ENCODE peak calls at places on chromosome 18, in eight cellular contexts. W, R, J, N, T, Y, S and D are unnamed samples.

GRCh38 chr18:28163201-28163778 is 13.6 kb downstream of the CDH2 start:
- DNase-seq in T (no peak), S (no peak), Y (no peak), N (no peak), R (no peak), J (no peak), W (peak), D (peak)

GRCh38 chr18:10949655-10950054 is 199.7 kb downstream of the PIEZO2 start:
- DNase-seq in T (no peak), S (no peak), N (no peak), J (no peak), Y (no peak), W (no peak), R (no peak), D (no peak)

GRCh38 chr18:12597775-12598174 is 60.1 kb downstream of the SPIRE1 start:
- DNase-seq in J (peak), S (no peak), T (no peak), R (peak), W (peak), N (no peak), Y (no peak), D (peak)

GRCh38 chr18:49898421-49898820 is 85.1 kb upstream of the ACAA2 start:
- DNase-seq in S (peak), Y (no peak), T (peak), R (peak), W (peak), J (peak), N (peak), D (peak)

GRCh38 chr18:9855686-9856085 is 30.1 kb upstream of the TXNDC2 start:
- DNase-seq in N (no peak), W (peak), R (no peak), S (no peak), Y (peak), T (no peak), J (no peak), D (no peak)

GRCh38 chr18:68409585-68409984 is 305.3 kb downstream of the TMX3 start:
- DNase-seq in W (no peak), J (no peak), R (no peak), Y (no peak), S (no peak), T (no peak), N (no peak), D (no peak)

GRCh38 chr18:67410671-67411070 is 105.8 kb downstream of the DSEL start:
- DNase-seq in R (no peak), S (no peak), Y (no peak), W (peak), T (no peak), N (no peak), J (no peak), D (peak)

GRCh38 chr18:78875998-78876650 is 103.5 kb upstream of the SALL3 start:
- DNase-seq in J (no peak), W (no peak), R (no peak), Y (no peak), S (no peak), T (no peak), N (no peak), D (no peak)

GRCh38 chr18:8800041-8800441 is 94.7 kb downstream of the MTCL1 start:
- DNase-seq in W (peak), J (no peak), T (no peak), S (no peak), Y (peak), R (peak), N (no peak), D (no peak)

GRCh38 chr18:24006731-24007308 is 7.7 kb upstream of the TTC39C start:
- DNase-seq in N (no peak), Y (no peak), S (no peak), W (no peak), R (no peak), T (no peak), J (no peak), D (no peak)

GRCh38 chr18:5175378-5175777 is 21.7 kb downstream of the AKAIN1 start:
- DNase-seq in S (no peak), Y (no peak), J (no peak), W (no peak), T (no peak), N (peak), R (no peak), D (no peak)

GRCh38 chr18:68152770-68153169 is 562.1 kb downstream of the TMX3 start:
- DNase-seq in Y (no peak), T (no peak), J (no peak), S (no peak), R (peak), N (peak), W (no peak), D (no peak)

GRCh38 chr18:59546164-59546563 is 151.1 kb downstream of the CCBE1 start:
- DNase-seq in R (no peak), J (peak), N (no peak), S (no peak), T (no peak), Y (no peak), W (peak), D (peak)

GRCh38 chr18:23058746-23059440 is 76.4 kb upstream of the CABLES1 start:
- DNase-seq in N (no peak), R (no peak), S (no peak), T (no peak), W (no peak), J (no peak), Y (no peak), D (no peak)

GRCh38 chr18:67402543-67402942 is 114.0 kb downstream of the DSEL start:
- DNase-seq in R (no peak), W (peak), S (no peak), N (no peak), T (no peak), Y (no peak), J (no peak), D (peak)

GRCh38 chr18:54606835-54607212 is 15.8 kb downstream of the DYNAP start:
- DNase-seq in S (no peak), R (peak), N (no peak), W (no peak), T (no peak), J (no peak), Y (no peak), D (no peak)

GRCh38 chr18:22108674-22109073 is 60.7 kb upstream of the GATA6 start:
- DNase-seq in Y (no peak), N (no peak), T (no peak), S (no peak), R (peak), W (no peak), J (no peak), D (no peak)

GRCh38 chr18:10490401-10491289 is 35.2 kb upstream of the NAPG start:
- DNase-seq in R (peak), W (no peak), Y (no peak), T (peak), S (peak), N (peak), J (no peak), D (no peak)

GRCh38 chr18:55265130-55265675 is 305.9 kb upstream of the CCDC68 start:
- DNase-seq in N (no peak), S (no peak), J (no peak), T (no peak), Y (no peak), R (no peak), W (no peak), D (no peak)

GRCh38 chr18:57657566-57657965 is 35.9 kb upstream of the NARS1 start:
- DNase-seq in J (no peak), W (no peak), N (no peak), R (no peak), Y (no peak), S (no peak), T (no peak), D (no peak)

GRCh38 chr18:63613420-63613819 is 26.3 kb downstream of the SERPINB13 start:
- DNase-seq in N (no peak), W (no peak), T (no peak), J (no peak), Y (no peak), S (no peak), R (no peak), D (no peak)

GRCh38 chr18:54946149-54946581 is 13.1 kb downstream of the CCDC68 start:
- DNase-seq in R (peak), W (peak), S (peak), N (peak), T (no peak), J (peak), Y (no peak), D (peak)

DNA sequence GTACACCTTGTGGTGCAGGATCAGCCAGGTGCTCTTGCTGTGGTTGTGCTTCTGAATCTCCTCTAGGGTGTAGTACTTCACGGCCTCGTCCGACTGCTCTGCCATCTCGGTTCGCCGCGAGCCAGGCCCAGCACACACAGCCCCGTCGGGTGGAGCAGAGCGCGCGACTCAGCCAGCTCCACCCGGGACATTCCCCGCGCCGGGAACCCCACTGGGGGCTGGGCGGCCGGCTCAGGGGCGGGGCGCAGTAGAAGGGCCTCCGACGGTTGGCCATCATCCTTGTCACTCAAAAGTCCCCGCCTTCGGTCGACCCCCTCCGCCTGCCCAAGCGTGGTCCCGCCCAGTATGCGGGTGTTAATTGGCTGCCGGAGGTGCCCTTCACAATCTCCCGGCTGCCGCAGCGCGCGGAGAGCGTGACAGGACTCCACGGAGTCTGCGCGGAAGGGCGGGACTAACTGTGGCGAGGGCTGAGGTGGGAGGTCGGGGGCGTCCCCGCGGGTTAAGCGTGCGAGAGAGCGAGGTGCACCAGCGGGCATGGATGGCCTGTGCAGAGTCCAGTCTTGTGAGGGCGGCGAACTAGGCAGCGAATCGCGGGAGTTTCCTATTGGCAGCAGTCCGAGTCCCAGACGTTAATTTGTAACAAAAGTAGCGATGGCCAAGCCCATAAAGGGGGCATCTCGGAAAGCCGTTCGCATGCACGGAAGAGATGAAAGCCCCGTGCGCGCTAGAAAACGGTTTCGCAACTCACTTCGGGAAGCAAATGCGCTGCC is at the start of gene CYB5A:
- DNase-seq in Y (peak), R (peak), T (peak), W (peak), J (peak), N (peak), S (peak), D (peak)
- TF ChIP-seq CTCF in Y (no peak), R (peak), T (peak), W (no peak), J (no peak), N (no peak), S (peak), D (peak)

GRCh38 chr18:2894841-2895370 is 48.1 kb downstream of the EMILIN2 start:
- DNase-seq in R (no peak), Y (no peak), J (no peak), N (no peak), W (no peak), T (no peak), S (no peak), D (no peak)

GRCh38 chr18:2893056-2893455 is 46.2 kb downstream of the EMILIN2 start:
- DNase-seq in J (no peak), S (no peak), T (no peak), W (no peak), N (no peak), Y (no peak), R (no peak), D (no peak)

GRCh38 chr18:2895391-2895790 is 48.6 kb downstream of the EMILIN2 start:
- DNase-seq in J (no peak), S (no peak), Y (peak), T (no peak), R (no peak), N (no peak), W (no peak), D (no peak)

GRCh38 chr18:2894131-2894840 is 47.5 kb downstream of the EMILIN2 start:
- DNase-seq in N (no peak), R (no peak), W (no peak), J (no peak), T (no peak), S (no peak), Y (no peak), D (peak)

DNA sequence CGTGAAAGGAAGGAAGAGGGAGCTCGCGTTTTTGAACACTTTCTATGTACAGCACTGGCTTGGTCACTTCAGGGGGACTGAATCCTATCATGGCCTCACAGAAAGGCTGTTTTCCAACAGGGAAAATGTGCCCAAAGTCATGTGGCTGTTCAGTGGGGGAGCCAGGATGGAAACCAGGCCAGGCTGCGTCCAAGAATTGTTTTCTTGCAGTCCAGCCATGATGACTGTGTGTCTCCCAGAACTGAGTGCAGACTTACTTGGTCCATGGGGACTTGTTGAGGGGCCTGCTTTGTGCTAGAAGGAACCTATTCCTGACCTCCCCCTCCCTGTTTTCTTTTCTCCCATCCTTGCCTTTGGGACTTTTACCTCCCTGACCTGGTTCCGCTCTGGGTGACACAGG is 46.9 kb downstream of the EMILIN2 start:
- DNase-seq in Y (no peak), S (no peak), J (no peak), N (no peak), R (no peak), W (no peak), T (no peak), D (no peak)
- H3K27ac ChIP-seq in Y (no peak), S (no peak), J (no peak), N (no peak), R (no peak), W (no peak), T (no peak), D (no peak)

GRCh38 chr18:31718386-31718785 is 34.0 kb upstream of the B4GALT6 start:
- DNase-seq in N (no peak), W (no peak), T (no peak), Y (no peak), R (no peak), J (no peak), S (no peak), D (no peak)
- TF ChIP-seq CTCF in N (no peak), W (no peak), T (no peak), Y (no peak), R (no peak), J (no peak), S (no peak), D (no peak)

GRCh38 chr18:30527917-30528316 is 514.6 kb downstream of the DSC3 start:
- DNase-seq in S (no peak), N (no peak), T (no peak), Y (no peak), J (no peak), W (no peak), R (no peak), D (no peak)
- H3K27ac ChIP-seq in S (no peak), N (no peak), T (no peak), Y (no peak), J (no peak), W (no peak), R (no peak), D (no peak)

GRCh38 chr18:42051411-42051810 is 96.4 kb downstream of the PIK3C3 start:
- DNase-seq in S (no peak), R (no peak), W (no peak), Y (no peak), N (no peak), J (no peak), T (no peak), D (no peak)

GRCh38 chr18:42048150-42048549 is 93.1 kb downstream of the PIK3C3 start:
- DNase-seq in W (peak), J (peak), N (peak), S (no peak), Y (no peak), T (no peak), R (no peak), D (peak)

GRCh38 chr18:42053188-42053781 is 98.3 kb downstream of the PIK3C3 start:
- DNase-seq in Y (no peak), J (peak), N (peak), W (peak), R (peak), T (peak), S (peak), D (peak)

GRCh38 chr18:42047721-42048120 is 92.7 kb downstream of the PIK3C3 start:
- DNase-seq in R (no peak), N (no peak), Y (no peak), W (peak), J (no peak), T (no peak), S (no peak), D (peak)

GRCh38 chr18:42052137-42052708 is 97.2 kb downstream of the PIK3C3 start:
- DNase-seq in W (peak), N (no peak), T (no peak), S (no peak), J (no peak), R (no peak), Y (no peak), D (no peak)
- TF ChIP-seq CTCF in W (peak), N (peak), T (peak), S (no peak), J (peak), R (no peak), Y (no peak), D (peak)

DNA sequence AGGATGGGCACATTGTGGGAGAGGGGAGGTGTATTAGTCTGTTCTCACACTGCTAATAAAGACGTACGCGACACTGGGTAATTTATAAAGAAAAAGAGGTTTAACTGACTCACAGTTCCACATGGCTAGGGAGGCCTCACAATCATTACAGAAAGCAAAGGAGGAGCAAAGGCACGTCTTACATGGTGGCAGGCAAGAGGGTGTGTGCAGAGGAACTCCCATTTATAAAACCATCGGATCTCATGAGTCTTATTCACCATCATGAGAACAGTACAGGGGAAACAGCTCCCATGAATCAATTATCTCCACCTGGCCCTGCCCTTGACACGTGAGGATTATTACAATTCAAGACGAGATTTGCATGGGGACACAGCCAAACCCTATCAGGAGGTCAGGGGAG is 266.7 kb downstream of the HAUS1 start:
- DNase-seq in T (no peak), S (no peak), J (no peak), R (no peak), W (no peak), Y (no peak), N (no peak), D (no peak)
- H3K27ac ChIP-seq in T (no peak), S (no peak), J (no peak), R (no peak), W (no peak), Y (no peak), N (no peak), D (no peak)

GRCh38 chr18:69840445-69840844 is 107.2 kb downstream of the CD226 start:
- DNase-seq in Y (no peak), T (no peak), J (no peak), S (no peak), N (no peak), R (no peak), W (peak), D (peak)

GRCh38 chr18:69839989-69840388 is 107.7 kb downstream of the CD226 start:
- DNase-seq in W (no peak), R (no peak), Y (no peak), N (no peak), S (no peak), T (no peak), J (no peak), D (no peak)

GRCh38 chr18:69843047-69843446 is 104.6 kb downstream of the CD226 start:
- DNase-seq in T (no peak), Y (no peak), J (no peak), N (no peak), S (no peak), W (no peak), R (no peak), D (no peak)

GRCh38 chr18:69844656-69845055 is 103.0 kb downstream of the CD226 start:
- DNase-seq in N (no peak), R (no peak), T (no peak), S (no peak), W (no peak), Y (no peak), J (no peak), D (no peak)

DNA sequence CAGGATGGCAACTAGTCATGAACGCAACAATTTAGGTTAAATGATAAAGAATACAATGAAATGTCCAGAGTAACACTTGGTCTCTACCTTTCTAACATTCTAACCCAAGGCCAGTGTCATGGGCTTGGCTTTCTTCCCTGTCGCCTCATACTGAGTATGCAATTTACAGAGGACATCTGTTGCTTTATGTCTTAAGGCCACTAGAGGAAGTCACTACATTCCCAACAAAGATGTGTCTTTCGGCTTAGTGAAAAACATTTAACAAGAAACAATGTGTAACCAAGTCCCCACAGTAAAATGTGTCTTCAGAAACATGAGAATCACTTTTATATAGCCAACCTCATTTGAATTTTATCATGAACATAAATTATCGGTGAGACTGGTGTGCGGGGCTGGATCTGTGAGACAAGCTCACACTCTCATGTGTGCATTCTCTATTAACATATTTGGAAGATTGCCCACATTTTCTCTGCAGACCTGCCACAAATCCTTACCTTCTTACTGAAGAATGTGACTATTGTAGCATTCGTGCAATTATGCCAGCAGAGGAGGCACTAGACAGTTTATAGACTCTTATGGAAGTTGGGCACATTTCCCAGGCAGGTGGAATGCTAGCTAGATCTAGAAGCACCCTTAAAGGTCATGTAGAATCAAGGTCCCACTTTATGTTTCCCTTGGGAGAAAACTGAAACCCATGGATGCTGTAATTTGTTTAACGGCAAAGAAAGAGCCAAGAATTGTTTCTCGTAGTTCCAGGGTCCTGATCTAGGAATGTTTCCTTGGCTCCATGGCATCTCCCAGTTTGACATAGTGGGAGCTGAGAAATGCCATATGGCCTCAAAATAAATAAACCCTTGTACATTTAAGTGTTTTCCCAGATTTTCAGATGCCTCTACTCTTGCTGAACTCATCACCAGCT is 101.8 kb downstream of the CD226 start:
- DNase-seq in T (no peak), J (no peak), Y (no peak), W (peak), S (peak), R (peak), N (no peak), D (no peak)
- TF ChIP-seq CTCF in T (peak), J (no peak), Y (no peak), W (no peak), S (no peak), R (no peak), N (no peak), D (no peak)